ENCODE peak calls at places on chromosomes 11 and 22, in five cellular contexts. Z, W, J, Q and Y are unnamed samples.

GRCh38 chr22:29369460-29369859 is 18.9 kb downstream of the AP1B1 start:
- DNase-seq in J (no peak), Z (peak), W (peak), Q (no peak), Y (no peak)

GRCh38 chr11:119782673-119783072 is 53.7 kb upstream of the NECTIN1 start:
- DNase-seq in Z (peak), J (no peak), Q (no peak), W (peak), Y (no peak)

GRCh38 chr11:48052183-48053040 is 72.1 kb downstream of the PTPRJ start:
- DNase-seq in W (peak), Z (peak), J (no peak), Q (no peak), Y (peak)

GRCh38 chr11:105612766-105613165 is 2.9 kb downstream of the GRIA4 start:
- DNase-seq in Q (no peak), W (no peak), Z (no peak), J (no peak), Y (no peak)

GRCh38 chr22:46293591-46294260 is 2.9 kb upstream of the GTSE1 start:
- DNase-seq in W (peak), J (no peak), Q (no peak), Z (peak), Y (peak)

GRCh38 chr11:99198215-99198614 is 177.5 kb downstream of the CNTN5 start:
- DNase-seq in J (no peak), Z (no peak), W (no peak), Q (no peak), Y (no peak)

GRCh38 chr11:96095884-96096301 is 172.0 kb upstream of the MTMR2 start:
- DNase-seq in Q (no peak), Z (no peak), J (no peak), W (no peak), Y (no peak)

GRCh38 chr22:30426395-30427353 is 1.1 kb downstream of the MTFP1 start:
- DNase-seq in Z (peak), W (peak), Q (peak), J (peak), Y (peak)

GRCh38 chr11:44894217-44894617 is 56.5 kb downstream of the TP53I11 start:
- DNase-seq in Z (peak), J (peak), W (peak), Q (peak), Y (peak)

GRCh38 chr11:70397336-70397982 is 870 bp upstream of the CTTN start:
- DNase-seq in Z (no peak), W (peak), Q (no peak), J (no peak), Y (no peak)

DNA sequence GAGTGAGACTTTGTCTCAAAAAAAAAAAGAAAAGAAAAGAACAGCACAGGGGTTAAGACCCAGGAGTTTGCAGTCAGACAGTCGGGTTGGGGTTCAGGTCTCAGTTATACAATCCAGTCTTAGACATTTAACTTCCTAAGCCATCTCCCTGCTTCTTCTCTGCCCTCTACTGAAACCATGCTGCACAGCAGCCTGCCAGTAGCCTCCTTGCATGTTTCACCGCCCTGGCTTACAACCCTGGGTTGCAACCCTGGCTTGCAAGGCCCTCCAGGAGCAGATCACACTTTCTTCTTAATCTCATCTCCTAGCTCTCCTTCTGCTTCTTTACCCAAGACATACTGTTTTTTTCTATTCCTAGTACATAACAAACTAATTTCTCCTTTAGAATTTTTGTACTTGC is 5.9 kb upstream of the B3GAT3 start:
- DNase-seq in Q (no peak), W (no peak), Z (no peak), J (no peak), Y (no peak)
- TF ChIP-seq CTCF in Q (no peak), W (no peak), Z (no peak), J (no peak), Y (no peak)

GRCh38 chr22:36350751-36351594 is 36.8 kb downstream of the MYH9 start:
- DNase-seq in W (peak), Z (no peak), Q (no peak), J (no peak), Y (peak)
- TF ChIP-seq CTCF in W (no peak), Z (no peak), Q (no peak), J (peak), Y (no peak)

DNA sequence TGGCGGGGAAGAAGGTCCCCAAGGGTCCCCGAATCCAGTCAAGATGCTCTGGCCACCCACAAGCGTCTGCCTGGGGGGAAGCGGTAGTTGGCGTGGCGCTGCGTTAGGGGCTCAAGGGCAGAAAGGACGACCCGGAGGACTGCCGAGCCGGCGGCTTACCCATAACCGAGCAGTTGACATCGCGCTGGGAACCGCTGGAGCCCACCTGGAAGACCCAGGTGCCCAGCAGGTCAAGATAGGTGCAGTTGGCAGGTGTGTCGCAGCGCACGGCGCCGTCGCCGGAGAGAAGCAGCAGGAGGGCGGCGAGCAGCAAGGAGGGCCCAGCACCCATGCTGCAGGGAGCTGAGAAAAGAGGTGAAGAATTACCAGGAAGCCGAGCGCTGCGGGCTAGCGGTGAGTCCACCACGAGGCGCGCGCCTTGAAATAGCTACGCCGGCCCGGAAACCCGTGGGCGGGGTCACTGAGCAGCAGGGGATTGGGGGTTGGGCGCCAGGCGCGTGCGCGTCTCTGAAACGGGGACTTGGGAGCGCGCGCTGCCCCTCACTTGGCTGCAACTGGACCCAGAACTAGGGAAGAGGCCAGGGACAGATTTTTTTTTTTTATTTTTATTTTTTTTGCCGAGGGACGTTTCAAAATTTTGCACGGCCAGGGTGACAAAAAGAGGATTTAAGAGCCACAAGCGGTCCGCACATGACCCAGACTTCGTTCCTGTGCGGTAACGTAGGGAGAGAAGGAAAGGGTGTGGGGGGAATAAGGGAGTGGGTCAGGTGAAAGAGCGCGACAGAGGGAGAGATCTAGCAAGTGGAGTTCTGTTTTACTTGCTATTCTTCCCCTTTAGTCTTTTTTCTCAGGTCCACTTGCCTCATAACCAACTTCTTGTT is at the start of gene CTSC:
- DNase-seq in J (no peak), Q (peak), Z (peak), W (peak), Y (peak)
- TF ChIP-seq CTCF in J (no peak), Q (no peak), Z (peak), W (no peak), Y (peak)

DNA sequence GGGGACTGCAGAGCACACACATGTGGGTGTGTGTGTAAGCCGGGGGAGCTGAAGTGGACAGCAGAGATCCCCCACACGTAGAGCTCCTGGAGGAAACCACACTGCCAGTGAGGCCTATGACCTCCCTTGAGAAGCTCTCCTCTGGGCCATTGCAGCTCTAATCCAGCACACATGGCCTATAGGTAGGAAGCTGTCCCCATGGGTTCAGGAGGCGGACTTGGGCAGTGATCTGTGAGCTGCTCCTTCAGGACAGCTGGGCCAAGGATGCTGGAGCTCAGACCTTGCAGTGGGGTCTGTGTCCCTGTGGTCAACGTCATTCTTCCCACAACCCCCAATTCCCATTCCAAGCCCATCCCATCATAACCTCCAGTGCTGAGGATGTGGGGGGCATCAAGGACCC is 29.8 kb downstream of the IGLL5 start:
- DNase-seq in Q (no peak), Z (no peak), W (no peak), J (no peak), Y (no peak)
- TF ChIP-seq CTCF in Q (no peak), Z (no peak), W (no peak), J (no peak), Y (no peak)

GRCh38 chr22:37420656-37421467 is 6.4 kb downstream of the ELFN2 start:
- DNase-seq in J (no peak), Q (no peak), Z (no peak), W (peak), Y (no peak)
- TF ChIP-seq CTCF in J (no peak), Q (no peak), Z (no peak), W (no peak), Y (peak)